ENCODE peak calls at places on chromosomes 13 and 19, in nine cellular contexts. D is bronchial epithelial cell, V is endothelial cell, T is lower leg skin, U is PC-3, W is BE2C, B is brain microvascular endothelial cell, R is esophagus muscularis mucosa, O is choroid plexus epithelial cell. A is an unnamed sample.
A peak's percentile ranks its signal among the peaks of the same experiment; 100 is the strongest.

GRCh38 chr13:25899952-25900351 is 151.9 kb downstream of the SHISA2 start:
- DNase-seq in D (no peak), V (no peak), T (no peak), U (no peak), W (no peak), B (no peak), R (no peak), O (no peak), A (no peak)

GRCh38 chr19:39709026-39709872 is 5.0 kb downstream of the LGALS14 start:
- DNase-seq in D (peak; percentile 32), V (no peak), T (no peak), U (peak; percentile 70), W (no peak), B (no peak), R (no peak), O (no peak), A (no peak)

GRCh38 chr13:75324413-75324940 is 157.5 kb downstream of the TBC1D4 start:
- DNase-seq in D (no peak), V (no peak), T (no peak), U (no peak), W (no peak), B (no peak), R (no peak), O (no peak), A (no peak)

GRCh38 chr19:43664008-43664407 is 6.0 kb downstream of the PLAUR start:
- DNase-seq in D (no peak), V (no peak), T (no peak), U (no peak), W (no peak), B (no peak), R (no peak), O (no peak), A (no peak)

GRCh38 chr13:41139296-41139966 is 6.8 kb upstream of the KBTBD6 start:
- DNase-seq in D (peak; percentile 64), V (no peak), T (no peak), U (peak; percentile 62), W (no peak), B (no peak), R (no peak), O (no peak), A (no peak)

GRCh38 chr19:44621367-44621766 is 8.0 kb downstream of the IGSF23 start:
- DNase-seq in D (no peak), V (no peak), T (no peak), U (no peak), W (no peak), B (no peak), R (no peak), O (no peak), A (no peak)

GRCh38 chr19:5345895-5346386 is 5.3 kb upstream of the PTPRS start:
- DNase-seq in D (peak; percentile 71), V (no peak), T (no peak), U (peak; percentile 73), W (no peak), B (peak; percentile 92), R (no peak), O (peak; percentile 80), A (no peak)

GRCh38 chr19:54554896-54555295 is 18.7 kb upstream of the LILRA2 start:
- DNase-seq in D (no peak), V (no peak), T (peak; percentile 65), U (no peak), W (no peak), B (no peak), R (no peak), O (no peak), A (no peak)

GRCh38 chr19:11224429-11224828 is 15.0 kb upstream of the ANGPTL8 start:
- DNase-seq in D (no peak), V (no peak), T (no peak), U (no peak), W (no peak), B (no peak), R (no peak), O (no peak), A (no peak)

GRCh38 chr19:12785431-12786011 is 5.8 kb upstream of the JUNB start:
- DNase-seq in D (no peak), V (no peak), T (no peak), U (no peak), W (no peak), B (no peak), R (no peak), O (no peak), A (no peak)

GRCh38 chr19:44111910-44112463 is 1.2 kb upstream of the ZNF225 start:
- DNase-seq in D (peak; percentile 71), V (peak; percentile 51), T (no peak), U (no peak), W (peak; percentile 89), B (peak; percentile 94), R (no peak), O (peak; percentile 96), A (no peak)

GRCh38 chr19:39969681-39970423 is 1.1 kb upstream of the PSMC4 start:
- DNase-seq in D (no peak), V (no peak), T (no peak), U (no peak), W (no peak), B (no peak), R (no peak), O (no peak), A (no peak)

GRCh38 chr19:27794444-27795042 is 1418.4 kb downstream of the UQCRFS1 start:
- DNase-seq in D (no peak), V (peak; percentile 39), T (no peak), U (peak; percentile 6), W (no peak), B (peak; percentile 39), R (no peak), O (peak; percentile 62), A (no peak)

GRCh38 chr13:51815848-51816247 is 11.9 kb upstream of the DHRS12 start:
- DNase-seq in D (no peak), V (no peak), T (no peak), U (peak; percentile 12), W (no peak), B (no peak), R (no peak), O (no peak), A (no peak)

GRCh38 chr13:95432141-95432540 is 120.4 kb upstream of the CLDN10 start:
- DNase-seq in D (no peak), V (no peak), T (no peak), U (no peak), W (no peak), B (no peak), R (no peak), O (no peak), A (no peak)

GRCh38 chr19:41323430-41324125 is 13.6 kb downstream of the CCDC97 start:
- DNase-seq in D (peak; percentile 64), V (no peak), T (peak; percentile 95), U (peak; percentile 72), W (peak; percentile 92), B (peak; percentile 97), R (no peak), O (peak; percentile 98), A (no peak)

GRCh38 chr19:36972594-36972993 is 56.5 kb downstream of the ZNF568 start:
- DNase-seq in D (no peak), V (no peak), T (no peak), U (no peak), W (no peak), B (no peak), R (no peak), O (no peak), A (no peak)

GRCh38 chr13:36753176-36753575 is 65.8 kb upstream of the RFXAP start:
- DNase-seq in D (no peak), V (no peak), T (no peak), U (no peak), W (no peak), B (no peak), R (no peak), O (no peak), A (no peak)
- TF ChIP-seq CTCF in D (no peak), V (no peak), T (no peak), U (no peak), W (no peak), B (no peak), R (no peak), O (no peak), A (no peak)

DNA sequence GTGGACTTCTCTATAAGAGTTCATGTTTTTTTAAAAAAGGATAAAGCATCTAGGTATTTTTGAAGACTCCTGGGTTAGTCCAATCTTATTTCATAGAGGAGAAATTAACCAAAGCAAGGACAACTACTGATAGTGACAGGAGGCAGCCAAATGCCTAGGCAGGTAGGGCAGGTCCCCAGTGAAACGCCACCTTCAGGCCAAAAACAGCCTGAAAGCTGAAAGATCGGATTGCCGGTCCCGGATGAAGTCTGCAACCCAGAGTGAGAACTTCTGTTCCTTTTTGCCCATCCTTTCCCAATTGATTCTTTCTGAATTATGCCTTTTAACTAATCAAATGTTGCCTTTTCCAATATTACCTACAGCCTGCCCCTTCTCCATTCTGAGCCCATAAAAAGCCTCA is 6.1 kb upstream of the GGACT start:
- DNase-seq in D (no peak), V (peak; percentile 52), T (no peak), U (peak; percentile 35), W (no peak), B (no peak), R (no peak), O (no peak), A (no peak)
- TF ChIP-seq CTCF in D (peak; percentile 39), V (peak; percentile 34), T (no peak), U (peak; percentile 54), W (peak; percentile 44), B (peak; percentile 55), R (no peak), O (peak; percentile 35), A (peak; percentile 60)

GRCh38 chr19:49433240-49433901 is 8.0 kb downstream of the SLC17A7 start:
- DNase-seq in D (no peak), V (no peak), T (no peak), U (no peak), W (no peak), B (no peak), R (no peak), O (no peak), A (no peak)
- TF ChIP-seq CTCF in D (no peak), V (no peak), T (no peak), U (no peak), W (no peak), B (no peak), R (no peak), O (no peak), A (no peak)

DNA sequence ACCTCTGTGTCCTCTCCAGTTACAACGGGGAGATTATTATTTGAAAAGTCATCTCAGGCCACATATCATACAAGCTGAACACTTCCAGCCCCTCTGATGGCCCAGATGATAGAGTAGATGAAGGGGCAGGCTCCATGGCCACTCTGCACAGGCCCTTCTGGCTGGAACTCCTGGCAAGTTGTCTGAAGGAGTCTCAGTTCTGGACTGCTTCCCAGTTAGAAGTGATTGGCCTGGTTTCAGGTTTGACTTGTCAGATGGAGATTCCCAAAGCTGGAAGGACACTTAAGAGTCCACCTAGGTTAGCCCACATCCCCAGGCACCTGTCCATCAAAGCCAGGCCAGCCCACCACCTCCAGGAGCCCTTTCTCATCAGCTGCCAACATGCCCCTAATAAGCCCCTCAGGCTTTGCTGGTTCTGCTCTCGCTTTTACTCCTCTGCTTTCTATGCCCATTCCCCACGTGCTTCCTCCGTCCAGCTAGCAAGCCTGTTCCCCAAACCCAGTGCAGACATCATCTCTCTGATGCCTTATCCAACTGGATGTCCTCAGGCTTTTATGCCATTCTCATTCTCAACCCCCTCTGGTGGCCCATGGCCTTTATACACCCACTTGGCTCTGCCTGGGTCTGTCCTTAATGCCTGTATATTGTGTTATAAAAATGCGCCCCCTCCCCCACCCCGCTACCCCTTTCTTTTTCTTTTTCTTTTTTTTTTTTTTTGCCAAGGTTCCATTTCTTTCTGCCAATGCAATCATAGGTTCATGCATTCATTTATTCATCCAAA is 56.5 kb downstream of the HSPH1 start:
- DNase-seq in D (no peak), V (peak; percentile 15), T (peak; percentile 71), U (no peak), W (no peak), B (no peak), R (no peak), O (peak; percentile 42), A (no peak)
- TF ChIP-seq CTCF in D (peak; percentile 4), V (peak; percentile 22), T (no peak), U (no peak), W (no peak), B (peak; percentile 7), R (no peak), O (peak; percentile 3), A (no peak)

GRCh38 chr19:58278156-58279041 is at the start of gene ZNF8:
- DNase-seq in D (peak; percentile 96), V (peak; percentile 97), T (peak; percentile 99), U (peak; percentile 100), W (peak; percentile 99), B (peak; percentile 99), R (peak; percentile 99), O (peak; percentile 98), A (peak; percentile 98)
- TF ChIP-seq CTCF in D (peak; percentile 11), V (no peak), T (no peak), U (no peak), W (no peak), B (peak; percentile 23), R (no peak), O (peak; percentile 14), A (no peak)

A was measured in progenitor cell of endocrine pancreas.